ENCODE peak calls at places on chromosomes 11 and 22, in five cellular contexts. G is OCI-LY7, L is breast epithelium, E is bronchial epithelial cell, W is heart right ventricle. M is an unnamed sample.

GRCh38 chr11:29328961-29329441 is 687.8 kb downstream of the KCNA4 start:
- DNase-seq in G (peak), L (no peak), E (peak), W (no peak), M (peak)

GRCh38 chr11:121488145-121488544 is 35.4 kb upstream of the SORL1-AS1 start:
- DNase-seq in G (no peak), L (no peak), E (no peak), W (no peak), M (no peak)

GRCh38 chr11:66882540-66882939 is 25.7 kb downstream of the LRFN4 start:
- DNase-seq in G (no peak), L (no peak), E (no peak), W (no peak), M (no peak)

GRCh38 chr11:118924591-118925585 is 838 bp downstream of the BCL9L start:
- DNase-seq in G (peak), L (no peak), E (no peak), W (peak), M (peak)

GRCh38 chr11:118689503-118689851 is 10.0 kb upstream of the TREH start:
- DNase-seq in G (no peak), L (no peak), E (no peak), W (no peak), M (no peak)

GRCh38 chr22:48361099-48361639 is 1466.5 kb downstream of the BRD1 start:
- DNase-seq in G (no peak), L (no peak), E (no peak), W (no peak), M (no peak)

GRCh38 chr22:18060646-18061620 is 16.9 kb upstream of the PEX26 start:
- DNase-seq in G (no peak), L (no peak), E (peak), W (no peak), M (peak)

GRCh38 chr11:120532511-120533196 is 21.1 kb downstream of the GRIK4 start:
- DNase-seq in G (no peak), L (no peak), E (no peak), W (no peak), M (no peak)

GRCh38 chr22:44111562-44112155 is 69.1 kb upstream of the PARVG start:
- DNase-seq in G (no peak), L (no peak), E (no peak), W (no peak), M (no peak)

GRCh38 chr11:17687946-17688670 is 31.3 kb upstream of the MYOD1 start:
- DNase-seq in G (no peak), L (no peak), E (no peak), W (no peak), M (no peak)

GRCh38 chr11:44112083-44112865 is 16.8 kb downstream of the EXT2 start:
- DNase-seq in G (no peak), L (no peak), E (peak), W (peak), M (peak)

GRCh38 chr22:27609411-27610029 is 192.0 kb downstream of the MN1 start:
- DNase-seq in G (no peak), L (no peak), E (no peak), W (no peak), M (no peak)

GRCh38 chr11:12860827-12861226 is 148.3 kb upstream of the RASSF10 start:
- DNase-seq in G (no peak), L (no peak), E (no peak), W (no peak), M (no peak)

GRCh38 chr11:8337396-8337795 is 73.7 kb upstream of the LMO1 start:
- DNase-seq in G (no peak), L (no peak), E (no peak), W (no peak), M (no peak)

GRCh38 chr11:1409108-1409851 is 19.5 kb downstream of the BRSK2 start:
- DNase-seq in G (no peak), L (no peak), E (no peak), W (no peak), M (no peak)

DNA sequence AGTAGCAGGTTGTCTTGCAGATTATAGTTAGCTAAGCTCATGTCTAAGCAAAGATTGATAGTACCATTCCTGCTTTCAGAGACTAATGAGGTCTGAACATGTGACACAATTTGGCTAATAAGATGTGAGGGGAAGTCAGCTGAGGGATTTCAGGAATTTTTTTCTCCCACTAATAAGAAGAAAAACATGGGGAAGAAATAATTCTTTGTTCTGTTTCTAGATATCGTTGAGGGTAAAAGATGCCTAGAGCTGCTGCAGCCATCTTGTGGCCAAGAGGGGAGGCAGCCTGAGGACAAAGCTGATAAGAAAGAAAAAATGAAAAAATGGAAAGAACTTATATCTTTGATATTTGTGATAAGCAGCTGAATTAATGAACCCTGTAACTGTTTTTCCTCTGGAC is 1334.4 kb downstream of the LRRC4C start:
- DNase-seq in G (no peak), L (no peak), E (no peak), W (no peak), M (peak)
- TF ChIP-seq CTCF in G (peak), L (no peak), E (no peak), W (no peak), M (peak)

GRCh38 chr11:70194792-70195791 is 8.0 kb upstream of the FADD start:
- DNase-seq in G (no peak), L (peak), E (peak), W (no peak), M (no peak)
- TF ChIP-seq CTCF in G (no peak), L (no peak), E (no peak), W (no peak), M (no peak)

DNA sequence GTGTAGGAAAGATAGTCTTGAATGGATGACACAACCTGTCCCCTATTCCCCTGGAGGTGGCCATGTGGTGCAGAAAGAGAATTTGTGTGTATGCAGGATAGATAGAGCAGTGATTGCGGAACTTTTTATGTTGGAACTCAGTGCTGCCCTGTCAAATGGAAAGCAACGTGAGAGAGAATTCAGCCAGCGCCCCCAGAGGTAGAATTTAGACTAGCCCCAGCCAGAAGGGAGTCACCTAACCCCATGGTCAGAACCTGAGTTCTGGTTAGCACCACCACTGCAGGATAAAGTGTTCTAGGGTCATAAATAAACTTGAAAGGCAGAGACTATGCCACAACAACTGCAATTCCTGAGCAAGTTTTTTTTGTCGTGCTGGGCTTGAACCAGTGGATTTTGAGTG is 152.9 kb upstream of the GRIA4 start:
- DNase-seq in G (no peak), L (no peak), E (no peak), W (no peak), M (no peak)
- TF ChIP-seq CTCF in G (peak), L (no peak), E (no peak), W (no peak), M (no peak)

GRCh38 chr22:32636884-32637283 is 162.3 kb downstream of the FBXO7 start:
- DNase-seq in G (no peak), L (no peak), E (no peak), W (no peak), M (no peak)
- TF ChIP-seq CTCF in G (no peak), L (no peak), E (no peak), W (no peak), M (no peak)

DNA sequence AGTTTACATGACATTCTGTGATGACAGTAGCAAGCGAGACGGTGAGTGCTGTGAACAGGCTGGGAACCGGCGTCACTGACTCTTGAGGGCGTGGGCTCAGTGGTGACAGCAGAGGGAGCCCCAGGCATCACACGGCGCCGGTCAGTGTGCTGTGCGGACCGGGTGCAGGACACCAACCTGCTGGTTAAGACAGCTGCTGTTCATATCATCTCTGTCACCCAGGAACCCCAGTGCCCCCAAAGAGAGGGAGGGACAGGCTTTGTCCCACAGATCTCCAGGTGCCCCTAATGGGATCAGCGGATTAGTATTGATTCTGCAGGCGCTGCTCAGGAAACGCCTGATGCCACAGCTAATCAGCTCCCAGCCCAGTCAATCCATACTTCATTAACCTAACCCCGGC is 18.4 kb downstream of the B3GAT1 start:
- DNase-seq in G (no peak), L (no peak), E (no peak), W (no peak), M (no peak)
- TF ChIP-seq CTCF in G (peak), L (no peak), E (no peak), W (peak), M (no peak)

GRCh38 chr11:19805346-19805745 is 92.7 kb downstream of the NAV2 start:
- DNase-seq in G (no peak), L (no peak), E (no peak), W (no peak), M (no peak)

GRCh38 chr11:19802773-19803293 is 90.2 kb downstream of the NAV2 start:
- DNase-seq in G (no peak), L (no peak), E (no peak), W (no peak), M (no peak)

GRCh38 chr11:19800162-19800561 is 87.5 kb downstream of the NAV2 start:
- DNase-seq in G (no peak), L (no peak), E (no peak), W (no peak), M (peak)

GRCh38 chr11:19803506-19803998 is 90.9 kb downstream of the NAV2 start:
- DNase-seq in G (no peak), L (no peak), E (peak), W (no peak), M (no peak)

GRCh38 chr11:19800714-19801519 is 88.3 kb downstream of the NAV2 start:
- DNase-seq in G (no peak), L (no peak), E (peak), W (no peak), M (peak)
- TF ChIP-seq CTCF in G (no peak), L (no peak), E (no peak), W (no peak), M (no peak)

DNA sequence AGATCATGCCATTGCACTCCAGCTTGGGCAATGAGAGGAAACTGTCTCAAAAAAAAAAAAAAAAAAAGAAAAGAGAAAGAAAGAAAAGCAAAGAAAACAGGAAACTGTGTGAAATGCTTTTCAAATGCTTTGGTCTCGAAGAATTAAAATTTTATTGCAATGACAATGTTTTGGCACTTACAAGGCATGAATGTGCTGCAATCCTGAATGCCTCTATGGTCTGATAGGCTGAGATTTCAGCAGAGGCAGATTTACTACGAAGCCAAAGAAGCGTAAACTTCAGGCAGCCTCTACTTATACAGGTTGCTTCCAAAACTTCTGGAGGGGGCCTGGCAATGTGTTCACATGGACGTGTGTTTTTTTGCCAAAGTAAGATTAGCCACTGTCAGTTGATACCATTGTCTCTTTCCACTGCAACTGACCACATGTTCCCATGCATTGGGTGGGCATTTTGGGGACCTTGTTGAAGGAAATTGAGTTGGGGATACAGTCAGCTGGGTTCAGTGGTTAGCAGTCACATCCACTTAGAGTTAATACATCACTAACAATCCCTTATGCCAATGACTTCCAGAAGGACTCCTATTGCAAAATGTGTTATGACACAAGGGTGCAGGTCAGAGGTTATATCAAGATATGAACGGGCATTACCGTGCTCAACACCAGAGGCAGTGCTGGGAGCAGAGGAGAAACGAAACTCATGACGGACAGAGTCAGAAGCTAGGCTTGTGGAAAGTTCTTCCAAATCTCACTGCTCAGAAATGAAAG is 48.8 kb downstream of the ABTB2 start:
- DNase-seq in G (no peak), L (no peak), E (no peak), W (no peak), M (no peak)
- TF ChIP-seq CTCF in G (no peak), L (no peak), E (no peak), W (no peak), M (no peak)

DNA sequence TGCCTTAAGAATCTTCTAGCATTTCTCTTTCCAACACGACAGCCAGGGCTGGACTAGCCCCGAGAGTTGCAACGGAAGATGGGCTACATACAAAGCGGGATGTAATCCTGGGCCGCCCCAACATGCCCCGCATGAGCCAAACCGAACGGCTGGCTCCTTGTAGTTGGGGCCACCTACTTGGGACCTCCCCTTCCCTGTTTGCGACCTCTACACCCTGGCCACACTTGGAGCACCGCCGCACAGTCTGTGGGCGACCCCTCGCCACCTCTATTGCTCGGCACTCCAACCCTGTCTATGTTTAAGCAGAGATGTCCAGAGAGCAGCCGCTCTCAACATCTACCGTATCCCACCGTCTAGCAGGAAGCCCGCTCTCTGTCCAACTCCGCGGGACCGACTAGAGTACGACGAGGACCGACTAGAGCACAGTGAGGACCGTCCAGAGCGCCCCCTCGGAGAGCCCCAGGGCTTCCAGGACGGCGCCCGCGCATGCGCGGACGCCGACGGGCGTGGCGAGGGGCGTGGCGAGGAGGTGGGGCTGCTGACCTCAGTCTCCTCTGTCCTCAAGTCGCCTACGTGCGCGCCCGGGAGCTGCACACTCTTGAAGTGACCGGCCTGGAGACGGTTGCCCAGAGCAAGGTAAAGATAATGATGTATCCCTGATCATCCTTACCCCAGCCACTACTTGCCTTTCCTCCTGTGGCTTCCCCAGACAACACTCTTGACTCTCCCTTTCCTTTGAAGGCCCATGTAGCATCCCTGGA is 32.3 kb downstream of the NEAT1 start:
- DNase-seq in G (peak), L (peak), E (peak), W (peak), M (no peak)
- TF ChIP-seq CTCF in G (peak), L (no peak), E (peak), W (no peak), M (no peak)

GRCh38 chr11:109426442-109426841 is 4.5 kb downstream of the C11orf87 start:
- DNase-seq in G (no peak), L (no peak), E (peak), W (no peak), M (peak)
- TF ChIP-seq CTCF in G (peak), L (no peak), E (peak), W (no peak), M (peak)

GRCh38 chr11:78149646-78150045 is 10.2 kb upstream of the ALG8 start:
- DNase-seq in G (no peak), L (no peak), E (peak), W (no peak), M (peak)
- TF ChIP-seq CTCF in G (peak), L (no peak), E (peak), W (peak), M (peak)